ENCODE peak calls at places on chromosome 4, in ten cellular contexts. Z, M, J, I, D, C, X, O, W and B are unnamed samples. For H3K9me3, the result is how much of the 10 kb centered on the place peaks cover.

GRCh38 chr4:7539186-7539585 is 104.5 kb upstream of the PSAPL1 start:
- DNase-seq in Z (no peak), M (no peak), J (no peak), I (no peak), D (no peak), C (no peak), X (no peak), O (no peak), W (no peak), B (no peak)

GRCh38 chr4:23878235-23878861 is 11.5 kb downstream of the PPARGC1A start:
- DNase-seq in Z (no peak), M (no peak), J (no peak), I (no peak), D (no peak), C (no peak), X (no peak), O (no peak), W (no peak), B (peak)

GRCh38 chr4:109945056-109945455 is 32.4 kb downstream of the EGF start:
- DNase-seq in Z (no peak), M (no peak), J (no peak), I (no peak), D (no peak), C (peak), X (no peak), O (no peak), W (no peak), B (no peak)

GRCh38 chr4:165301833-165302232 is 25.6 kb upstream of the MSMO1 start:
- DNase-seq in Z (no peak), M (no peak), J (no peak), I (no peak), D (no peak), C (no peak), X (no peak), O (no peak), W (no peak), B (peak)

GRCh38 chr4:153038493-153039311 is 102.6 kb downstream of the FHDC1 start:
- DNase-seq in Z (no peak), M (no peak), J (no peak), I (no peak), D (no peak), C (no peak), X (no peak), O (no peak), W (no peak), B (no peak)

GRCh38 chr4:26406346-26406975 is 83.8 kb downstream of the CCKAR start:
- DNase-seq in Z (no peak), M (no peak), J (peak), I (peak), D (no peak), C (peak), X (no peak), O (no peak), W (no peak), B (peak)

GRCh38 chr4:102722740-102723139 is 38.0 kb downstream of the MANBA start:
- DNase-seq in Z (no peak), M (no peak), J (no peak), I (no peak), D (no peak), C (no peak), X (no peak), O (no peak), W (no peak), B (no peak)

GRCh38 chr4:4680243-4680642 is 138.4 kb upstream of the STX18 start:
- DNase-seq in Z (no peak), M (no peak), J (no peak), I (no peak), D (no peak), C (no peak), X (no peak), O (no peak), W (no peak), B (no peak)

GRCh38 chr4:142846105-142846728 is at the start of gene INPP4B:
- DNase-seq in Z (no peak), M (peak), J (peak), I (peak), D (peak), C (peak), X (peak), O (peak), W (peak), B (peak)

GRCh38 chr4:76058888-76059426 is 15.6 kb upstream of the ART3 start:
- DNase-seq in Z (no peak), M (no peak), J (no peak), I (no peak), D (no peak), C (no peak), X (no peak), O (no peak), W (no peak), B (no peak)

GRCh38 chr4:89737888-89738287 is 99.1 kb downstream of the SNCA start:
- DNase-seq in Z (no peak), M (no peak), J (no peak), I (no peak), D (no peak), C (peak), X (no peak), O (no peak), W (no peak), B (peak)

GRCh38 chr4:167000141-167000852 is 234.0 kb downstream of the SPOCK3 start:
- DNase-seq in Z (no peak), M (no peak), J (no peak), I (no peak), D (no peak), C (peak), X (no peak), O (no peak), W (no peak), B (no peak)

GRCh38 chr4:153495480-153496206 is 29.5 kb downstream of the TMEM131L start:
- DNase-seq in Z (no peak), M (no peak), J (no peak), I (no peak), D (no peak), C (peak), X (no peak), O (no peak), W (no peak), B (no peak)

GRCh38 chr4:27947320-27947719 is 1086.7 kb downstream of the STIM2 start:
- DNase-seq in Z (no peak), M (no peak), J (no peak), I (no peak), D (no peak), C (no peak), X (no peak), O (no peak), W (no peak), B (no peak)

GRCh38 chr4:5019796-5020195 is 538 bp upstream of the CYTL1 start:
- DNase-seq in Z (no peak), M (no peak), J (peak), I (no peak), D (no peak), C (no peak), X (no peak), O (no peak), W (no peak), B (no peak)

GRCh38 chr4:4384837-4385236 is 2.1 kb upstream of the NSG1 start:
- DNase-seq in Z (peak), M (no peak), J (peak), I (peak), D (no peak), C (peak), X (no peak), O (no peak), W (peak), B (no peak)

GRCh38 chr4:138576684-138577083 is 334.5 kb upstream of the SLC7A11 start:
- DNase-seq in Z (no peak), M (no peak), J (no peak), I (peak), D (no peak), C (peak), X (no peak), O (no peak), W (no peak), B (peak)

GRCh38 chr4:111323496-111323895 is 700.6 kb upstream of the PITX2 start:
- DNase-seq in Z (no peak), M (no peak), J (no peak), I (no peak), D (no peak), C (no peak), X (no peak), O (no peak), W (no peak), B (peak)

GRCh38 chr4:100082852-100083251 is 107.4 kb downstream of the DDIT4L start:
- DNase-seq in Z (no peak), M (no peak), J (no peak), I (no peak), D (no peak), C (no peak), X (no peak), O (no peak), W (no peak), B (no peak)

GRCh38 chr4:99024481-99025275 is 29.2 kb downstream of the METAP1 start:
- DNase-seq in Z (no peak), M (no peak), J (no peak), I (peak), D (peak), C (peak), X (no peak), O (no peak), W (peak), B (no peak)

GRCh38 chr4:37675587-37676290 is 10.4 kb downstream of the RELL1 start:
- DNase-seq in Z (no peak), M (no peak), J (no peak), I (no peak), D (no peak), C (peak), X (no peak), O (no peak), W (no peak), B (no peak)

GRCh38 chr4:81896936-81897335 is 425.2 kb upstream of the RASGEF1B start:
- DNase-seq in Z (no peak), M (no peak), J (no peak), I (no peak), D (no peak), C (peak), X (no peak), O (no peak), W (no peak), B (no peak)

GRCh38 chr4:8260656-8261111 is 8.9 kb upstream of the HTRA3 start:
- DNase-seq in Z (no peak), M (peak), J (no peak), I (no peak), D (no peak), C (peak), X (no peak), O (no peak), W (peak), B (peak)

GRCh38 chr4:170581322-170581721 is 491.6 kb upstream of the AADAT start:
- DNase-seq in Z (no peak), M (no peak), J (peak), I (peak), D (no peak), C (no peak), X (no peak), O (no peak), W (no peak), B (no peak)

GRCh38 chr4:10762541-10762940 is 78.0 kb upstream of the CLNK start:
- DNase-seq in Z (no peak), M (no peak), J (no peak), I (peak), D (no peak), C (no peak), X (no peak), O (no peak), W (no peak), B (peak)

GRCh38 chr4:183763990-183764754 is 105.1 kb downstream of the TRAPPC11 start:
- DNase-seq in Z (no peak), M (no peak), J (no peak), I (no peak), D (peak), C (no peak), X (no peak), O (no peak), W (no peak), B (no peak)

GRCh38 chr4:149884046-149884445 is 68.4 kb upstream of the IQCM start:
- DNase-seq in Z (peak), M (no peak), J (no peak), I (no peak), D (peak), C (no peak), X (no peak), O (no peak), W (no peak), B (peak)

GRCh38 chr4:150867148-150867547 is 147.9 kb downstream of the LRBA start:
- DNase-seq in Z (no peak), M (no peak), J (no peak), I (peak), D (no peak), C (peak), X (no peak), O (no peak), W (peak), B (peak)

GRCh38 chr4:156252300-156253016 is 298.8 kb upstream of the CTSO start:
- DNase-seq in Z (no peak), M (no peak), J (no peak), I (no peak), D (no peak), C (no peak), X (no peak), O (no peak), W (no peak), B (peak)

GRCh38 chr4:84498203-84499026 is 677 bp downstream of the NKX6-1 start:
- DNase-seq in Z (no peak), M (peak), J (peak), I (peak), D (no peak), C (peak), X (no peak), O (no peak), W (no peak), B (peak)

GRCh38 chr4:108477527-108478108 is 142.8 kb upstream of the RPL34 start:
- DNase-seq in Z (no peak), M (no peak), J (no peak), I (no peak), D (no peak), C (no peak), X (no peak), O (no peak), W (peak), B (no peak)

DNA sequence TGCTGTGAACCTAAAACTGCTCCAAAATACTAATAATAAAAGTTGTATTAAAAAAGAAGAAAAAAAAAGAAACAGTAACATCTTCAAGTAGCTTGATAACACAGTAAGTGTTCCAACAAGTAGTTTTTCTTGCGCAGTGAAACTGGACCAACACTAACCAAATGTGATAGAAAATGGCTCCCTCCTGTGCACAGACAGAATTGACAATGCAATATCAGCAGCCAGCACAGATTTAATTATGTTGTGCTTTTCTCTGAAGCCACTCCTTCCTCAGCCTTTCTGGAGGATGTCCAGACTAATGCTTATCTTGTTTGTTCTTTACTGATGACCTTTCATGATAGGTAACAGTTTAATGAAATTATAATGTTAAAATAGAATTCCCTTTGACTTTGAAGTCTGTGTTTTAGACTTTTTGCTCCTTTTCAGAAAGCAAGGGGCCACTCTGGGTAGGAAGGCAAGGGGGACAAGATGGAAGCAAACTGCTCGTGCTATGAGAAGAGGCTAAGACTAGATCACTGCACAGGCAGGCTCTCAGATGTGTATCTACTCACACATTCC is 147.1 kb upstream of the RPL34 start:
- DNase-seq in Z (no peak), M (no peak), J (no peak), I (no peak), D (no peak), C (no peak), X (no peak), O (no peak), W (no peak), B (no peak)
- TF ChIP-seq CTCF in Z (no peak), M (no peak), J (no peak), I (no peak), D (no peak), C (no peak), X (no peak), O (no peak), W (no peak), B (no peak)

GRCh38 chr4:179941911-179942310 is 2301.3 kb upstream of the TENM3 start:
- DNase-seq in Z (no peak), M (no peak), J (no peak), I (no peak), D (no peak), C (no peak), X (no peak), O (no peak), W (no peak), B (peak)
- H3K9me3 ChIP-seq in Z (under half), M (under half), J (under half), I (under half), D (under half), C (under half), X (under half), O (under half), W (under half), B (under half)

GRCh38 chr4:145868637-145869409 is 69.8 kb downstream of the ZNF827 start:
- DNase-seq in Z (no peak), M (no peak), J (no peak), I (no peak), D (no peak), C (no peak), X (no peak), O (no peak), W (no peak), B (peak)
- TF ChIP-seq CTCF in Z (peak), M (no peak), J (peak), I (no peak), D (peak), C (no peak), X (no peak), O (no peak), W (no peak), B (peak)

DNA sequence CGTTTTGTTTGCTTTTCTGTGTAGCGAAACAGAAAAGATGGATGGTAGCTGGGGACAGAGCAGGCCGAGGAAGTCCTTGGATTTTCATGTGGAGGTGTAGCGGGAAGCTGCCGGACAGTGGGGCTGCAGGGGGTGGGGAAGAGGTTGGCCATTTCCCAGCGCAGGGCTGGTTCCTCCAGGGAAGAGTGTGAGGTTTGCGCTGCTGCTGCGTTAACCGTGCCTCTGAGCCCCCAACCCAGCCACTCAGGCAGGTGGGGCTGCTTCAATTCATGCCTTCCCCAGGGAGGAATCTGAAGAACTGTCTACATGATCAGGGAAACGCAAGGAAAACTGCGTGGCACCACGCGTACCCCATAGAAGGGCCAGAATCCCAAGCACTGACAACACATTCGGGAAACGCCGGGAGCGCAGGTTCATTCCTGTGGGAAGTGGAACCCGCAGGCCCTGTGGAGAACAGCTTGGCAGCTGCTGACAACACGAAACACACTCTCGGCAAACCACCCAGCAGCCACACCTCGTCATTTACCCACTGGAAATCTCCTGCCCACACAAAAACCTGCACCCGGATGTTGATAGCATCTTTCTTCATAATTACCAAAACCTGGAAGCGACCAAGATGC is 57.7 kb downstream of the PCGF3 start:
- DNase-seq in Z (peak), M (no peak), J (no peak), I (no peak), D (no peak), C (no peak), X (no peak), O (no peak), W (no peak), B (no peak)
- H3K9me3 ChIP-seq in Z (under half), M (under half), J (under half), I (under half), D (under half), C (under half), X (under half), O (under half), W (under half), B (under half)

DNA sequence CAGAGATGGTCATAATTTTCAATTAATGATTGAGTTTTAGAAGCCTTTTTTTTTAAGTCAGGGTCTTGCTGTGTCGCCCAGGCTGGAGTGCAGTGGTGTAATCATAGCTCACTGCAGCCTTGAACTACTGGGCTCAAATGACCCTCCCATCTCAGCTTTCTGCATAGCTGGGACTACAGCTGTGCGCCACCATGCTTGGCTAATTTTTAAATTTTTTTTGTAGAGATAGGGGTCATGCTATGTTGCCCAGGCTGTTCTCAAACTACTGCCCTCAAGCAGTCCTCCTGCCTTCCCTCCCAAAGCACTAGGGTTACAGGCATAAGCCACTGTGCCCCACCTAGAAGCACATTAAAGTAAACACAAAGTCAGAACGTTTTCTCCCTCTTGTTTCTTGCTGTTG is 51.7 kb downstream of the HTT-AS start:
- DNase-seq in Z (no peak), M (no peak), J (no peak), I (no peak), D (no peak), C (no peak), X (no peak), O (peak), W (no peak), B (no peak)
- TF ChIP-seq CTCF in Z (no peak), M (no peak), J (no peak), I (no peak), D (no peak), C (no peak), X (no peak), O (no peak), W (no peak), B (no peak)

GRCh38 chr4:200936-201335 is 76.6 kb downstream of the ZNF718 start:
- DNase-seq in Z (no peak), M (no peak), J (no peak), I (no peak), D (no peak), C (no peak), X (no peak), O (no peak), W (no peak), B (no peak)
- H3K9me3 ChIP-seq in Z (under half), M (under half), J (half or more), I (under half), D (half or more), C (under half), X (under half), O (half or more), W (under half), B (under half)

GRCh38 chr4:114417214-114417613 is 181.4 kb upstream of the UGT8 start:
- DNase-seq in Z (no peak), M (no peak), J (no peak), I (peak), D (no peak), C (no peak), X (no peak), O (no peak), W (no peak), B (no peak)
- TF ChIP-seq CTCF in Z (no peak), M (no peak), J (peak), I (peak), D (no peak), C (no peak), X (no peak), O (no peak), W (no peak), B (no peak)

DNA sequence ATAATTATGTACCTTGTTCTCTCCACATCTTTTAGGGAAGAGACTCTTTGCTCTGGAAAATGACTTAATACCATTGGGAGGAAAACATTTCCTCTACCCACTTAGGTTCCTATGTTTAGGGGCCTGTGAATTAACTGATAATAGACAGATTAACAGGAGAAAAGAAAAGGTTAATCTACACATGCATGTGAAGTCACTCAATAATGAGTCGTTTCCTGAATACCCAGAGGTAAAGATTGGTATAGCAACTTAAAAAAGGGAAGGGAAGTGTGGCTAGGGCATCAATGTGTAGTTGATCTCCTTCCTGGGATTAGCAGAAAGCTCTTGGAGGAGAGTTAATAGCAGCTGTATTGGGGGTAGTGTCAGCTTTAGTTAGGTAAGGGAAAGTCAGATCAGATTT is 419.5 kb upstream of the ATOH1 start:
- DNase-seq in Z (no peak), M (no peak), J (no peak), I (peak), D (no peak), C (no peak), X (no peak), O (no peak), W (no peak), B (no peak)
- H3K9me3 ChIP-seq in Z (under half), M (under half), J (under half), I (under half), D (under half), C (under half), X (under half), O (under half), W (under half), B (under half)